ENCODE peak calls at places on chromosomes 1 and 21, in eight cellular contexts. D, A, Z, L, I, N, C and X are unnamed samples.

GRCh38 chr1:94334764-94335163 is 83.4 kb upstream of the ABCD3 start:
- DNase-seq in I (no peak), A (no peak), D (no peak), C (no peak), L (no peak), Z (no peak), N (no peak), X (no peak)

GRCh38 chr21:36478941-36479340 is 981 bp downstream of the CLDN14 start:
- DNase-seq in N (no peak), L (no peak), I (no peak), A (no peak), C (no peak), D (no peak), Z (no peak), X (no peak)

GRCh38 chr1:219350172-219350571 is 176.5 kb downstream of the LYPLAL1 start:
- DNase-seq in N (no peak), A (no peak), L (no peak), Z (no peak), I (no peak), C (peak; percentile 81), D (no peak), X (no peak)

GRCh38 chr1:77473690-77474089 is 191.9 kb downstream of the AK5 start:
- DNase-seq in I (no peak), D (no peak), L (no peak), A (no peak), N (no peak), C (peak; percentile 83), Z (peak; percentile 93), X (no peak)

GRCh38 chr1:226061793-226062557 is 541 bp upstream of the H3-3A start:
- DNase-seq in L (no peak), D (peak; percentile 73), C (peak; percentile 71), I (peak; percentile 33), N (peak; percentile 85), A (no peak), Z (peak; percentile 80), X (peak; percentile 89)

GRCh38 chr1:223802602-223803001 is 43.1 kb downstream of the TP53BP2 start:
- DNase-seq in A (no peak), I (no peak), N (no peak), L (no peak), D (no peak), Z (no peak), C (no peak), X (no peak)

GRCh38 chr1:228372183-228373003 is 34.2 kb downstream of the TRIM11 start:
- DNase-seq in Z (no peak), D (no peak), N (peak; percentile 25), A (no peak), C (no peak), I (no peak), L (no peak), X (peak; percentile 56)

GRCh38 chr21:16047857-16048256 is 318.1 kb downstream of the USP25 start:
- DNase-seq in Z (no peak), D (no peak), A (no peak), I (no peak), C (peak; percentile 19), N (no peak), L (no peak), X (no peak)

GRCh38 chr1:87462894-87463293 is 134.2 kb downstream of the LMO4 start:
- DNase-seq in Z (no peak), D (no peak), A (no peak), L (no peak), I (no peak), C (no peak), N (no peak), X (no peak)

GRCh38 chr1:205532026-205532891 is 27.8 kb downstream of the CDK18 start:
- DNase-seq in I (no peak), Z (no peak), N (no peak), L (no peak), C (no peak), A (no peak), D (no peak), X (no peak)